ENCODE peak calls at places on chromosomes 13 and 19, in five cellular contexts. A, H, Y, L and U are unnamed samples.

GRCh38 chr13:79483302-79483701 is 2.3 kb downstream of the NDFIP2 start:
- DNase-seq in A (no peak), H (no peak), Y (no peak), L (no peak), U (no peak)

GRCh38 chr13:101554420-101555125 is 102.1 kb downstream of the ITGBL1 start:
- DNase-seq in A (no peak), H (no peak), Y (no peak), L (no peak), U (no peak)

GRCh38 chr19:18119243-18120105 is 21.9 kb downstream of the MAST3 start:
- DNase-seq in A (no peak), H (no peak), Y (no peak), L (no peak), U (no peak)

GRCh38 chr19:46755077-46755852 is 9.0 kb upstream of the STRN4 start:
- DNase-seq in A (no peak), H (no peak), Y (no peak), L (no peak), U (no peak)

GRCh38 chr19:28504139-28504538 is 708.8 kb downstream of the UQCRFS1 start:
- DNase-seq in A (no peak), H (no peak), Y (no peak), L (no peak), U (no peak)

GRCh38 chr19:41166888-41167804 is 25.9 kb upstream of the CYP2S1 start:
- DNase-seq in A (no peak), H (no peak), Y (no peak), L (no peak), U (no peak)

GRCh38 chr19:47124937-47125668 is 5.5 kb upstream of the SAE1 start:
- DNase-seq in A (peak), H (peak), Y (peak), L (no peak), U (peak)

GRCh38 chr13:93226623-93227279 is at the start of gene GPC6:
- DNase-seq in A (peak), H (peak), Y (peak), L (no peak), U (peak)

GRCh38 chr13:50244355-50244912 is 229.2 kb downstream of the KCNRG start:
- DNase-seq in A (no peak), H (no peak), Y (no peak), L (no peak), U (no peak)

GRCh38 chr13:45402641-45403040 is 15.5 kb downstream of the SLC25A30 start:
- DNase-seq in A (no peak), H (no peak), Y (no peak), L (no peak), U (no peak)

GRCh38 chr19:31583148-31583547 is 233.9 kb upstream of the TSHZ3 start:
- DNase-seq in A (no peak), H (no peak), Y (no peak), L (no peak), U (no peak)

GRCh38 chr13:45925151-45925550 is 73.6 kb upstream of the SIAH3 start:
- DNase-seq in A (no peak), H (no peak), Y (no peak), L (no peak), U (no peak)

GRCh38 chr19:33438016-33438671 is 64.6 kb downstream of the CEBPG start:
- DNase-seq in A (no peak), H (no peak), Y (no peak), L (no peak), U (no peak)

GRCh38 chr13:96284971-96285370 is 195.1 kb downstream of the HS6ST3 start:
- DNase-seq in A (no peak), H (no peak), Y (no peak), L (no peak), U (no peak)

GRCh38 chr19:45357445-45357783 is 13.0 kb downstream of the ERCC2 start:
- DNase-seq in A (no peak), H (no peak), Y (no peak), L (no peak), U (no peak)

GRCh38 chr13:113468029-113468428 is 14.7 kb upstream of the ADPRHL1 start:
- DNase-seq in A (no peak), H (no peak), Y (no peak), L (no peak), U (no peak)

GRCh38 chr19:12374026-12374425 is 8.5 kb upstream of the ZNF442 start:
- DNase-seq in A (no peak), H (no peak), Y (no peak), L (no peak), U (no peak)

GRCh38 chr19:44846455-44847143 is 502 bp downstream of the NECTIN2 start:
- DNase-seq in A (no peak), H (peak), Y (no peak), L (peak), U (no peak)

GRCh38 chr13:110965038-110965754 is 50.3 kb upstream of the ANKRD10 start:
- DNase-seq in A (no peak), H (no peak), Y (no peak), L (no peak), U (no peak)

GRCh38 chr19:8512115-8512967 is 1.6 kb downstream of the ZNF414 start:
- DNase-seq in A (no peak), H (no peak), Y (no peak), L (peak), U (no peak)

GRCh38 chr13:84431646-84432045 is 549.4 kb upstream of the SLITRK1 start:
- DNase-seq in A (no peak), H (no peak), Y (no peak), L (no peak), U (no peak)

GRCh38 chr13:30805603-30806011 is 70.3 kb downstream of the ALOX5AP start:
- DNase-seq in A (no peak), H (no peak), Y (no peak), L (no peak), U (no peak)

GRCh38 chr13:33441015-33441414 is 155.5 kb upstream of the STARD13 start:
- DNase-seq in A (peak), H (no peak), Y (no peak), L (no peak), U (no peak)

GRCh38 chr13:57409121-57409520 is 222.4 kb upstream of the PCDH17 start:
- DNase-seq in A (no peak), H (peak), Y (no peak), L (no peak), U (no peak)

GRCh38 chr13:110536006-110536693 is 25.4 kb downstream of the RAB20 start:
- DNase-seq in A (no peak), H (no peak), Y (no peak), L (no peak), U (no peak)

GRCh38 chr13:40115456-40115855 is 460.0 kb downstream of the COG6 start:
- DNase-seq in A (no peak), H (no peak), Y (no peak), L (no peak), U (no peak)

GRCh38 chr13:65892859-65893258 is 1337.3 kb downstream of the PCDH9 start:
- DNase-seq in A (no peak), H (no peak), Y (no peak), L (no peak), U (no peak)

GRCh38 chr13:112835796-112836195 is 133.2 kb upstream of the MCF2L start:
- DNase-seq in A (no peak), H (no peak), Y (no peak), L (no peak), U (no peak)

GRCh38 chr13:37270206-37271001 is 164.9 kb upstream of the CSNK1A1L start:
- DNase-seq in A (no peak), H (no peak), Y (no peak), L (no peak), U (no peak)

GRCh38 chr13:28655566-28655965 is 3.4 kb upstream of the POMP start:
- DNase-seq in A (no peak), H (no peak), Y (no peak), L (no peak), U (no peak)

GRCh38 chr13:41905600-41906254 is 55.2 kb downstream of the VWA8 start:
- DNase-seq in A (peak), H (no peak), Y (no peak), L (no peak), U (no peak)

GRCh38 chr13:26025196-26025595 is 26.6 kb downstream of the SHISA2 start:
- DNase-seq in A (no peak), H (no peak), Y (no peak), L (peak), U (no peak)

GRCh38 chr19:13181747-13182388 is 31.7 kb downstream of the IER2 start:
- DNase-seq in A (no peak), H (no peak), Y (no peak), L (no peak), U (no peak)